ENCODE peak calls at places on chromosome 16, in ten cellular contexts. J is astrocyte of the cerebellum, E is fibroblast of lung, O is AG04450, C is GM12878, S is thyroid gland, K is HCT116, F is heart right ventricle, W is lung, N is breast epithelium. G is an unnamed sample.

GRCh38 chr16:54585966-54586365 is 299.4 kb upstream of the IRX3 start:
- DNase-seq in K (no peak), S (no peak), C (no peak), O (no peak), J (no peak), W (no peak), E (no peak), F (no peak), N (no peak), G (no peak)

GRCh38 chr16:28610595-28611270 is 889 bp upstream of the SULT1A1 start:
- DNase-seq in O (no peak), C (no peak), S (peak; percentile 48), F (no peak), N (no peak), E (no peak), J (no peak), W (no peak), K (no peak), G (no peak)

GRCh38 chr16:27676807-27677206 is 126.9 kb downstream of the KATNIP start:
- DNase-seq in F (no peak), E (peak; percentile 47), J (no peak), C (no peak), S (no peak), W (no peak), N (no peak), O (peak; percentile 20), K (no peak), G (no peak)

GRCh38 chr16:85245307-85246172 is 133.3 kb upstream of the CIBAR2 start:
- DNase-seq in O (peak; percentile 50), F (peak; percentile 59), K (peak; percentile 57), E (peak; percentile 82), S (peak; percentile 69), W (peak; percentile 57), J (no peak), N (no peak), C (no peak), G (no peak)

GRCh38 chr16:84930298-84931106 is 80.8 kb downstream of the ZDHHC7 start:
- DNase-seq in F (no peak), K (no peak), J (no peak), E (no peak), N (no peak), W (no peak), C (no peak), S (no peak), O (no peak), G (no peak)

GRCh38 chr16:4626396-4626795 is 1.8 kb downstream of the MGRN1 start:
- DNase-seq in C (no peak), J (no peak), K (no peak), O (no peak), S (no peak), F (no peak), E (no peak), N (no peak), W (no peak), G (no peak)

GRCh38 chr16:55832425-55832787 is 490 bp downstream of the CES1 start:
- DNase-seq in J (no peak), N (no peak), K (no peak), E (no peak), O (no peak), W (no peak), C (no peak), S (no peak), F (no peak), G (no peak)

GRCh38 chr16:48236286-48236685 is 7.8 kb upstream of the LONP2 start:
- DNase-seq in F (no peak), J (no peak), O (no peak), C (no peak), N (no peak), S (no peak), E (no peak), K (no peak), W (no peak), G (no peak)

GRCh38 chr16:59305850-59306249 is 571.7 kb upstream of the GOT2 start:
- DNase-seq in E (no peak), K (no peak), J (no peak), C (no peak), F (no peak), S (no peak), O (no peak), W (no peak), N (no peak), G (no peak)

GRCh38 chr16:15829460-15829859 is 27.4 kb downstream of the MYH11 start:
- DNase-seq in F (peak; percentile 47), C (no peak), K (no peak), E (peak; percentile 89), O (peak; percentile 44), W (peak; percentile 40), S (no peak), J (no peak), N (peak; percentile 53), G (no peak)

GRCh38 chr16:3266873-3267537 is 10.6 kb upstream of the MEFV start:
- DNase-seq in E (peak; percentile 24), O (no peak), W (no peak), C (no peak), F (no peak), J (no peak), K (peak; percentile 29), N (no peak), S (peak; percentile 19), G (no peak)

GRCh38 chr16:23578096-23578830 is 17.9 kb downstream of the NDUFAB1 start:
- DNase-seq in C (no peak), O (no peak), E (peak; percentile 32), N (no peak), K (no peak), W (no peak), J (no peak), S (no peak), F (no peak), G (no peak)

GRCh38 chr16:22098538-22099255 is 6.4 kb downstream of the VWA3A start:
- DNase-seq in N (no peak), E (peak; percentile 55), C (peak; percentile 17), S (no peak), F (no peak), O (no peak), J (peak; percentile 6), W (no peak), K (peak; percentile 56), G (peak; percentile 40)

DNA sequence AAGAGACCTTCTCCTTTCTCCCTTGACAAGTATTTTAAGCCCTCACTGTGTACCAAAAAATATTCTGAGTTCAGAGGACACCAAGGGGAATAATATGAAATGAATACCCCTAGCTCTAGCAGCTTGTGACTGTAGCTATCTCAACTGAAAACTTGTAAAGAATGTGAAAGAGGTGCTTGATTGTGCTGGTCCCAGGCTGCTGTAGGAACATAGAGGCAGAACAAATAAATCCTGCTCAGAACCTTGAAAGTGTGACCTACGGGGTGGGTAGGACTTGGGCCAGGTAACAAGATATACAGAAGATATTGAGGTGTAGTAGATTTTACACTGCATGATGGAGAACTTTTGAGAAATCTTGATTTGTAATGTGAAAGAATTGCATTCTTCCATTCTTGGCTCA is 606.8 kb downstream of the TOX3 start:
- DNase-seq in F (no peak), S (peak; percentile 44), C (no peak), N (no peak), W (no peak), J (no peak), O (no peak), K (no peak), E (no peak), G (no peak)
- H3K4me3 ChIP-seq in F (no peak overlapping the region), S (no peak overlapping the region), C (no peak overlapping the region), N (no peak overlapping the region), W (no peak overlapping the region), J (no peak overlapping the region), O (no peak overlapping the region), K (no peak overlapping the region), E (no peak overlapping the region), G (no peak overlapping the region)

DNA sequence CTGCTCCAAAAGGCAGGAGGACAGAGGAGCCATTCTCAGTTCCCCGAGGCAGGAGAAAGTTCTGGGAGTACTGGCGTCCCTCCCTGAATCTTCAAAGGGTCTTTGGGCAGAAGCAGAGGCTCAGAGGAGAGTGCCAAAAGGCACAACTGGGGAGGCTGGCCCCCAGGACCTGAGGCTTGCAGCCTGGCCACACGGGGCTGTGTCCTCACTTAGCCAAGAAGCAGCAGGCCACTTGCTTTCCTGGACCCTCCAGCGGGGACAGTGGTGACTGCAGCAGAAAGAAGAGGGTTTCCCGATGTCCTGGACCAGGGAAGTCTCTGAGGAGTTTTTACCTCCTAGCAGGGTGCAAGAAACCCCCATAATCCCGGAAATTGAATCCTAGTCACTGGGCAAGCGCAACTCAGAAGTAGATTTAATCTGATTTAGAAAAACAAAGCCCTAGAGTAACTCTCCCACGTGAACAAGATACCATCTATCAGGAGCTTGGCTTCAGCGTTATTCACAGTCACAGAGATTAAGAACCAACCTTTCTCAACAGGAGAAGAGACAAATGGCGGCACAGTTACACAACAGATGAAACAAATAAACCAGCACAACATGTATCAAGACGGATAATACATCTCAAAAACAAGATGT is 25.5 kb upstream of the BCO1 start:
- DNase-seq in K (no peak), F (no peak), J (no peak), C (no peak), N (no peak), E (no peak), W (no peak), O (no peak), S (no peak), G (no peak)
- TF ChIP-seq CTCF in K (no peak), F (no peak), J (no peak), C (no peak), N (no peak), E (no peak), W (no peak), O (no peak), S (no peak), G (no peak)

GRCh38 chr16:566475-567361 is at the start of gene NHLRC4:
- DNase-seq in E (peak; percentile 60), J (no peak), K (no peak), O (no peak), S (peak; percentile 30), W (peak; percentile 59), F (peak; percentile 78), N (peak; percentile 81), C (no peak), G (no peak)

GRCh38 chr16:568401-569258 is 1.1 kb upstream of the PIGQ start:
- DNase-seq in K (no peak), C (no peak), W (no peak), S (no peak), N (no peak), O (no peak), J (no peak), E (no peak), F (no peak), G (no peak)

GRCh38 chr16:569445-570254 is at the start of gene PIGQ:
- DNase-seq in N (peak; percentile 69), J (no peak), F (peak; percentile 68), S (peak; percentile 42), W (peak; percentile 60), C (no peak), O (no peak), K (no peak), E (peak; percentile 47), G (no peak)

GRCh38 chr16:565420-566330 is 1.1 kb upstream of the NHLRC4 start:
- DNase-seq in J (no peak), O (no peak), E (peak; percentile 9), W (no peak), K (no peak), F (no peak), C (no peak), S (no peak), N (peak; percentile 74), G (no peak)

GRCh38 chr16:567362-568256 is 804 bp downstream of the NHLRC4 start:
- DNase-seq in K (no peak), W (no peak), E (no peak), N (no peak), F (no peak), J (no peak), C (no peak), S (no peak), O (no peak), G (no peak)
- H3K4me3 ChIP-seq in K (no peak overlapping the region), W (no peak overlapping the region), E (peak overlapping the region; percentile 45), N (peak overlapping the region; percentile 10), F (peak overlapping the region; percentile 51), J (no peak overlapping the region), C (peak overlapping the region; percentile 13), S (no peak overlapping the region), O (peak overlapping the region; percentile 23), G (no peak overlapping the region)

GRCh38 chr16:62194828-62195227 is 158.6 kb upstream of the CDH8 start:
- DNase-seq in W (no peak), J (no peak), E (no peak), O (no peak), S (no peak), C (no peak), K (no peak), N (no peak), F (no peak), G (no peak)
- TF ChIP-seq CTCF in W (no peak), J (peak; percentile 25), E (no peak), O (no peak), S (no peak), C (no peak), K (no peak), N (no peak), F (no peak), G (no peak)

G was measured in LNCaP clone FGC.